ENCODE peak calls at places on chromosomes 2 and 18, in six cellular contexts. X is fibroblast of lung, R is PC-9, Y is transverse colon, U is stomach, Z is psoas muscle. W is an unnamed sample.

GRCh38 chr2:2636813-2637212 is 305.7 kb upstream of the MYT1L start:
- DNase-seq in X (no peak), R (no peak), Y (no peak), U (no peak), Z (no peak), W (no peak)

GRCh38 chr2:68369340-68369734 is 4.3 kb downstream of the PLEK start:
- DNase-seq in X (no peak), R (no peak), Y (no peak), U (no peak), Z (no peak), W (no peak)

GRCh38 chr18:56696966-56697365 is 45.8 kb downstream of the WDR7 start:
- DNase-seq in X (peak; percentile 15), R (no peak), Y (no peak), U (no peak), Z (no peak), W (no peak)

GRCh38 chr2:234955091-234955511 is 3.3 kb downstream of the SH3BP4 start:
- DNase-seq in X (no peak), R (no peak), Y (no peak), U (no peak), Z (no peak), W (no peak)

GRCh38 chr2:3354986-3355385 is 22.6 kb downstream of the EIPR1 start:
- DNase-seq in X (no peak), R (no peak), Y (no peak), U (no peak), Z (no peak), W (no peak)

GRCh38 chr2:62149708-62150107 is 46.2 kb upstream of the B3GNT2 start:
- DNase-seq in X (peak; percentile 95), R (peak; percentile 20), Y (no peak), U (no peak), Z (no peak), W (no peak)

GRCh38 chr2:28228419-28228995 is 164.2 kb upstream of the FOSL2 start:
- DNase-seq in X (no peak), R (no peak), Y (no peak), U (no peak), Z (no peak), W (no peak)

GRCh38 chr2:168717790-168718502 is 84.5 kb upstream of the NOSTRIN start:
- DNase-seq in X (peak; percentile 64), R (no peak), Y (no peak), U (no peak), Z (no peak), W (no peak)

GRCh38 chr2:160472839-160473251 is 20.8 kb downstream of the RBMS1 start:
- DNase-seq in X (peak; percentile 38), R (no peak), Y (no peak), U (no peak), Z (no peak), W (no peak)

DNA sequence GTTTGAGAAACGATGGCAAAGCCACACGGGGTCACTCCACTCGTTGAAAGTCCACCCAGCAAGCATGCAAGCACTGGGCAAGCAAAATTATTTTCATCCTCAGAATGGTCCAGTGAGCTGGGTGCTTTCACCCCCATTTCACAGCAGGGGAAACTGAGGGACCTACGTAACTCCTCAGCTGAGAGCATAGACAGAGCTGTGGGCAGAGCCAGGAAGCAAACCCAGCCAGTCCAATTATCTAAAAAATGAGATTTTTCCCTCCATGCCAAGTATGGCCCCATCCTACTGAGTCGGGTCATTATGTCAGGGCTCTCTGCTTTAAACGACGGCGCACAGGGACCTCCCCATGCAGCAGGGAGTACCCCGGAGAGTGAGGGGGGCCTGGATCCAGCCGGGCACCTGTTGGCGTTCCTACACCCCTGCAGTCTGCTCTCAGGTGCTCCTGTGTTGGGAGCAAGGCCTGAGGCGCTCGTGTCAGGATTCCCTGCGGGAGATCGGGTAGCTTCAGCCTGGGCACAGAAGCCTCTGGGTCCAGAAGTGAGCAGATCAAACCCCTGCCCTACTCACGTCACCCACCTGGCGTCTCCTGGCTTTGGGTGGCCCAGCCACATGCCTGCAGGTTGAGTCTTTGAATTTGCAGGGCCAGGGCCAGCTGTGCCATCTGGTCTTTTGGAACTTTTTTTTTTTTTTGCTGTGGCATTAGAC is 17.3 kb downstream of the TWIST2 start:
- DNase-seq in X (no peak), R (peak; percentile 52), Y (no peak), U (no peak), Z (no peak), W (no peak)
- H3K4me3 ChIP-seq in X (peak overlapping the region; percentile 42), R (no peak overlapping the region), Y (no peak overlapping the region), U (peak overlapping the region; percentile 41), Z (no peak overlapping the region), W (no peak overlapping the region)

DNA sequence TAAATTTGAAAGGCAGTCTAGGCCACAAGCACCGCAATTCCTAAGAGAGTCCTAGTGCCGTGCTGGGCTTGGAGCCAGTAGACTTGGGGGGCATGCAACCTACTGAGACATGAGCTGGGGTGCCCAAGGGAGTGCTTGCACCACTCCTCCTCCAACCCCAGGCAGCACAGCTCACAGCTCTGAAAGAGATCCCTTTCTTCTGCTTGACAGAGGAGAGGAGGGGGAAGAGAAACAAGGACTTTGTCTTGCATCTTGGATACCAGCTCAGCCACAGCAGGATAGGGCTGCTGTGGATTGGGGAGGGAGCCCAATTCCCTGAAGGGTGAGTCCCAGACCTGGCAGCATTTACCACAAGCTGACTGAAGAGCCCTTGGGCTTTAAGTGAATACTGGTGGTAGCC is 134.6 kb downstream of the TMEM131 start:
- DNase-seq in X (no peak), R (no peak), Y (no peak), U (no peak), Z (no peak), W (no peak)
- TF ChIP-seq CTCF in X (no peak), R (no peak), Y (no peak), U (no peak), Z (no peak), W (no peak)

GRCh38 chr18:44895176-44895798 is 214.6 kb downstream of the SETBP1 start:
- DNase-seq in X (peak; percentile 59), R (peak; percentile 30), Y (peak; percentile 76), U (peak; percentile 57), Z (peak; percentile 35), W (peak; percentile 1)

GRCh38 chr18:44896817-44897216 is 216.1 kb downstream of the SETBP1 start:
- DNase-seq in X (no peak), R (no peak), Y (no peak), U (no peak), Z (no peak), W (no peak)

GRCh38 chr18:44898536-44898935 is 217.8 kb downstream of the SETBP1 start:
- DNase-seq in X (no peak), R (no peak), Y (no peak), U (no peak), Z (no peak), W (no peak)

GRCh38 chr18:44899832-44900231 is 219.1 kb downstream of the SETBP1 start:
- DNase-seq in X (no peak), R (no peak), Y (no peak), U (no peak), Z (no peak), W (no peak)

DNA sequence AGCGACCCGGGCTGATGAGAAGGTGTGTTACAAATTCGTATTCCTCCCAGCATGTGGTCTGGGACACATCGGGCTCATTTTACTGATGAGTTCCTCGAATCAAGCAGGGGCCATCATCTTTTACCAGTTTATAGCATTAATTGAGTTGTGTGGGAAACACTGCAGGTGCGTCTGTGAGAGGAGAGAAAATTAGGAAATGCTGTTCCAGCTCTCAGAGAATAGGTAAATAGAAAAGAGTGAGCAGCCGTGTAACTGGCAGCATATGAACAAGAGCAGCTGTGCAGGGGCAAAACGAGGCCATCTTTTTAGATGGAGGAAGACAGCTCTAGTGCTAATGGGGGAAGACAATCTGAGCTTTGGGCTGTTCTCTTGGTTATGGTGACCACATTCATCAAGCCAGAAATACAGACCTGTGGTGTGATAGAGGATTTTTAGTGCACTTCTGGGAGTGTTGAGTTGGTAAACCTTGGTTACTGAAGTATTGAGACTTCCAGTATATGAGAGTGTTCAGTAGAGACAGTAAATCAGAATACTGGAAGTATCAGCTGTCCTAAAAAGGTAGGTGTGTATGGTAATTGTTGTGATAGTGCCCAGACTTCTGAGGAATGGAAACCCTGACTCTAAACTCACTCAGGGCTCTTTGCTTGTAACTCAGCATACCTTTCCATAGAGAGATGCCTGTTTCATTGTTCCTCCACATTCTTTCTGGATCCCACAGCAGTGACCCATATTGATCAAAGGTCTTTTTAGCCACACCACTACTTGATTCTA is 216.9 kb downstream of the SETBP1 start:
- DNase-seq in X (no peak), R (no peak), Y (no peak), U (no peak), Z (no peak), W (no peak)
- H3K4me3 ChIP-seq in X (no peak overlapping the region), R (no peak overlapping the region), Y (no peak overlapping the region), U (no peak overlapping the region), Z (no peak overlapping the region), W (no peak overlapping the region)

GRCh38 chr2:134558208-134558890 is 160.5 kb downstream of the TMEM163 start:
- DNase-seq in X (no peak), R (no peak), Y (no peak), U (no peak), Z (no peak), W (no peak)

GRCh38 chr2:134549104-134549503 is 169.7 kb downstream of the TMEM163 start:
- DNase-seq in X (peak; percentile 46), R (no peak), Y (no peak), U (no peak), Z (no peak), W (no peak)

GRCh38 chr2:134550566-134551164 is 168.1 kb downstream of the TMEM163 start:
- DNase-seq in X (no peak), R (no peak), Y (no peak), U (no peak), Z (no peak), W (no peak)

DNA sequence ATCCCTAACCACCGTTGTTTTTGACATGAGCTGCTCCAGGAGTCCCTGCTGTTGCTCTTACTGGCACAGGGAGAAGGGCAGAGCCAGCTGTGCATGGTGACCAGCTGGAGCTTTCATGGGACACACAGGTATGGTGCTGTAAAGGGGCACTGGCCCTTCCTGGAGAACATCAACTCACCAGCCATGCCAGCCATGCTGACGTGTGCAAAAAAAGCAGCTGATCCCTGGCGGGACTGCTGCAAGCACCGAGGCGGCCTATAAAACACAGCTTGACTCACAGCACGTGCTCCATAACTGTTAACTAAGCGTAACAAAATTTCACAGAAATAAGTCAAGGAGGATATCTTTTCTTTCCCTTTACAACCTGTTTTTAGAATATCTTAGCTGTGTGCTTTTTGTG is 165.1 kb downstream of the TMEM163 start:
- DNase-seq in X (no peak), R (no peak), Y (no peak), U (no peak), Z (no peak), W (no peak)
- TF ChIP-seq CTCF in X (no peak), R (no peak), Y (no peak), U (no peak), Z (no peak), W (no peak)

GRCh38 chr2:8543065-8543411 is 138.8 kb upstream of the ID2 start:
- DNase-seq in X (no peak), R (no peak), Y (no peak), U (no peak), Z (no peak), W (no peak)
- H3K4me3 ChIP-seq in X (no peak overlapping the region), R (no peak overlapping the region), Y (no peak overlapping the region), U (no peak overlapping the region), Z (no peak overlapping the region), W (no peak overlapping the region)

W was measured in Panc1.